ENCODE peak calls at places on chromosomes 6 and 20, in five cellular contexts. One of them, this sample, is unnamed.

GRCh38 chr20:40687384-40688128 is 1.5 kb downstream of the MAFB start:
- DNase-seq in skeletal muscle cell: no peak
- DNase-seq in CD8-positive, alpha-beta T cell: no peak
- DNase-seq in activated CD4-positive, alpha-beta T cell treated with anti-CD3 and anti-CD28 coated beads, Interleukin-2, amount 50 U/mL, for 4 hours: no peak
- DNase-seq in foreskin fibroblast: peak; percentile 46
- DNase-seq in this sample: no peak

GRCh38 chr20:47181056-47181862 is 175.2 kb downstream of the ZMYND8 start:
- DNase-seq in CD8-positive, alpha-beta T cell: no peak
- DNase-seq in skeletal muscle cell: peak; percentile 23
- DNase-seq in foreskin fibroblast: peak; percentile 86
- DNase-seq in activated CD4-positive, alpha-beta T cell treated with anti-CD3 and anti-CD28 coated beads, Interleukin-2, amount 50 U/mL, for 4 hours: no peak
- DNase-seq in this sample: peak; percentile 29

GRCh38 chr20:4681441-4681840 is 40.3 kb upstream of the PRND start:
- DNase-seq in CD8-positive, alpha-beta T cell: no peak
- DNase-seq in activated CD4-positive, alpha-beta T cell treated with anti-CD3 and anti-CD28 coated beads, Interleukin-2, amount 50 U/mL, for 4 hours: no peak
- DNase-seq in foreskin fibroblast: no peak
- DNase-seq in skeletal muscle cell: no peak
- DNase-seq in this sample: no peak

GRCh38 chr6:85111481-85112001 is 338.3 kb upstream of the NT5E start:
- DNase-seq in foreskin fibroblast: no peak
- DNase-seq in skeletal muscle cell: no peak
- DNase-seq in CD8-positive, alpha-beta T cell: no peak
- DNase-seq in activated CD4-positive, alpha-beta T cell treated with anti-CD3 and anti-CD28 coated beads, Interleukin-2, amount 50 U/mL, for 4 hours: no peak
- DNase-seq in this sample: no peak

GRCh38 chr6:139295906-139296305 is 4.1 kb upstream of the TXLNB start:
- DNase-seq in foreskin fibroblast: no peak
- DNase-seq in activated CD4-positive, alpha-beta T cell treated with anti-CD3 and anti-CD28 coated beads, Interleukin-2, amount 50 U/mL, for 4 hours: no peak
- DNase-seq in CD8-positive, alpha-beta T cell: no peak
- DNase-seq in skeletal muscle cell: no peak
- DNase-seq in this sample: no peak

GRCh38 chr6:137868721-137869631 is 1.9 kb downstream of the TNFAIP3 start:
- DNase-seq in CD8-positive, alpha-beta T cell: no peak
- DNase-seq in activated CD4-positive, alpha-beta T cell treated with anti-CD3 and anti-CD28 coated beads, Interleukin-2, amount 50 U/mL, for 4 hours: no peak
- DNase-seq in skeletal muscle cell: no peak
- DNase-seq in foreskin fibroblast: no peak
- DNase-seq in this sample: no peak

GRCh38 chr6:6605873-6606272 is 17.4 kb downstream of the LY86 start:
- DNase-seq in CD8-positive, alpha-beta T cell: no peak
- DNase-seq in foreskin fibroblast: no peak
- DNase-seq in skeletal muscle cell: no peak
- DNase-seq in activated CD4-positive, alpha-beta T cell treated with anti-CD3 and anti-CD28 coated beads, Interleukin-2, amount 50 U/mL, for 4 hours: no peak
- DNase-seq in this sample: no peak

GRCh38 chr20:40744072-40744471 is 55.0 kb upstream of the MAFB start:
- DNase-seq in skeletal muscle cell: no peak
- DNase-seq in CD8-positive, alpha-beta T cell: no peak
- DNase-seq in foreskin fibroblast: no peak
- DNase-seq in activated CD4-positive, alpha-beta T cell treated with anti-CD3 and anti-CD28 coated beads, Interleukin-2, amount 50 U/mL, for 4 hours: no peak
- DNase-seq in this sample: no peak

GRCh38 chr20:24665196-24665595 is 195.8 kb downstream of the SYNDIG1 start:
- DNase-seq in skeletal muscle cell: no peak
- DNase-seq in CD8-positive, alpha-beta T cell: no peak
- DNase-seq in foreskin fibroblast: no peak
- DNase-seq in activated CD4-positive, alpha-beta T cell treated with anti-CD3 and anti-CD28 coated beads, Interleukin-2, amount 50 U/mL, for 4 hours: no peak
- DNase-seq in this sample: no peak

GRCh38 chr20:1163105-1163504 is 21.7 kb downstream of the TMEM74B start:
- DNase-seq in foreskin fibroblast: no peak
- DNase-seq in skeletal muscle cell: no peak
- DNase-seq in activated CD4-positive, alpha-beta T cell treated with anti-CD3 and anti-CD28 coated beads, Interleukin-2, amount 50 U/mL, for 4 hours: no peak
- DNase-seq in CD8-positive, alpha-beta T cell: no peak
- DNase-seq in this sample: no peak

GRCh38 chr20:58669287-58670006 is 18.4 kb downstream of the STX16 start:
- DNase-seq in foreskin fibroblast: no peak
- DNase-seq in activated CD4-positive, alpha-beta T cell treated with anti-CD3 and anti-CD28 coated beads, Interleukin-2, amount 50 U/mL, for 4 hours: no peak
- DNase-seq in skeletal muscle cell: no peak
- DNase-seq in CD8-positive, alpha-beta T cell: no peak
- DNase-seq in this sample: no peak

GRCh38 chr20:63225082-63225454 is 9.1 kb upstream of the YTHDF1 start:
- DNase-seq in skeletal muscle cell: no peak
- DNase-seq in foreskin fibroblast: no peak
- DNase-seq in activated CD4-positive, alpha-beta T cell treated with anti-CD3 and anti-CD28 coated beads, Interleukin-2, amount 50 U/mL, for 4 hours: no peak
- DNase-seq in CD8-positive, alpha-beta T cell: no peak
- DNase-seq in this sample: no peak

GRCh38 chr6:156154896-156155295 is 622.3 kb upstream of the ARID1B start:
- DNase-seq in foreskin fibroblast: peak; percentile 2
- DNase-seq in CD8-positive, alpha-beta T cell: no peak
- DNase-seq in skeletal muscle cell: no peak
- DNase-seq in activated CD4-positive, alpha-beta T cell treated with anti-CD3 and anti-CD28 coated beads, Interleukin-2, amount 50 U/mL, for 4 hours: no peak
- DNase-seq in this sample: no peak

GRCh38 chr6:69894578-69895347 is 28.4 kb downstream of the COL19A1 start:
- DNase-seq in foreskin fibroblast: peak; percentile 82
- DNase-seq in CD8-positive, alpha-beta T cell: no peak
- DNase-seq in skeletal muscle cell: peak; percentile 96
- DNase-seq in activated CD4-positive, alpha-beta T cell treated with anti-CD3 and anti-CD28 coated beads, Interleukin-2, amount 50 U/mL, for 4 hours: no peak
- DNase-seq in this sample: peak; percentile 39

GRCh38 chr6:27986928-27987725 is 30.1 kb downstream of the OR2B6 start:
- DNase-seq in skeletal muscle cell: no peak
- DNase-seq in activated CD4-positive, alpha-beta T cell treated with anti-CD3 and anti-CD28 coated beads, Interleukin-2, amount 50 U/mL, for 4 hours: no peak
- DNase-seq in CD8-positive, alpha-beta T cell: no peak
- DNase-seq in foreskin fibroblast: no peak
- DNase-seq in this sample: no peak

GRCh38 chr6:124947821-124948451 is 14.3 kb upstream of the RNF217 start:
- DNase-seq in CD8-positive, alpha-beta T cell: no peak
- DNase-seq in skeletal muscle cell: no peak
- DNase-seq in activated CD4-positive, alpha-beta T cell treated with anti-CD3 and anti-CD28 coated beads, Interleukin-2, amount 50 U/mL, for 4 hours: no peak
- DNase-seq in foreskin fibroblast: peak; percentile 65
- DNase-seq in this sample: no peak

GRCh38 chr6:137975058-137975940 is 108.2 kb downstream of the TNFAIP3 start:
- DNase-seq in CD8-positive, alpha-beta T cell: no peak
- DNase-seq in foreskin fibroblast: peak; percentile 42
- DNase-seq in activated CD4-positive, alpha-beta T cell treated with anti-CD3 and anti-CD28 coated beads, Interleukin-2, amount 50 U/mL, for 4 hours: no peak
- DNase-seq in skeletal muscle cell: no peak
- DNase-seq in this sample: no peak

GRCh38 chr20:23318347-23318746 is 32.2 kb upstream of the NXT1 start:
- DNase-seq in skeletal muscle cell: no peak
- DNase-seq in foreskin fibroblast: no peak
- DNase-seq in activated CD4-positive, alpha-beta T cell treated with anti-CD3 and anti-CD28 coated beads, Interleukin-2, amount 50 U/mL, for 4 hours: no peak
- DNase-seq in CD8-positive, alpha-beta T cell: no peak
- DNase-seq in this sample: no peak

GRCh38 chr6:42911171-42912021 is 4.5 kb upstream of the PTCRA start:
- DNase-seq in skeletal muscle cell: no peak
- DNase-seq in CD8-positive, alpha-beta T cell: no peak
- DNase-seq in activated CD4-positive, alpha-beta T cell treated with anti-CD3 and anti-CD28 coated beads, Interleukin-2, amount 50 U/mL, for 4 hours: no peak
- DNase-seq in foreskin fibroblast: peak; percentile 37
- DNase-seq in this sample: no peak

GRCh38 chr6:124303971-124304370 is 500.3 kb downstream of the NKAIN2 start:
- DNase-seq in foreskin fibroblast: no peak
- DNase-seq in CD8-positive, alpha-beta T cell: no peak
- DNase-seq in activated CD4-positive, alpha-beta T cell treated with anti-CD3 and anti-CD28 coated beads, Interleukin-2, amount 50 U/mL, for 4 hours: no peak
- DNase-seq in skeletal muscle cell: no peak
- DNase-seq in this sample: no peak

GRCh38 chr20:17431621-17432364 is 99.4 kb downstream of the BFSP1 start:
- DNase-seq in CD8-positive, alpha-beta T cell: peak; percentile 26
- DNase-seq in skeletal muscle cell: peak; percentile 4
- DNase-seq in activated CD4-positive, alpha-beta T cell treated with anti-CD3 and anti-CD28 coated beads, Interleukin-2, amount 50 U/mL, for 4 hours: peak; percentile 32
- DNase-seq in foreskin fibroblast: peak; percentile 79
- DNase-seq in this sample: peak; percentile 20

GRCh38 chr6:31529329-31530150 is 778 bp downstream of the MCCD1 start:
- DNase-seq in skeletal muscle cell: no peak
- DNase-seq in foreskin fibroblast: peak; percentile 31
- DNase-seq in activated CD4-positive, alpha-beta T cell treated with anti-CD3 and anti-CD28 coated beads, Interleukin-2, amount 50 U/mL, for 4 hours: no peak
- DNase-seq in CD8-positive, alpha-beta T cell: no peak
- DNase-seq in this sample: no peak

GRCh38 chr6:159106627-159107241 is 61.9 kb upstream of the TAGAP start:
- DNase-seq in activated CD4-positive, alpha-beta T cell treated with anti-CD3 and anti-CD28 coated beads, Interleukin-2, amount 50 U/mL, for 4 hours: peak; percentile 90
- DNase-seq in CD8-positive, alpha-beta T cell: peak; percentile 90
- DNase-seq in foreskin fibroblast: peak; percentile 32
- DNase-seq in skeletal muscle cell: no peak
- DNase-seq in this sample: no peak

GRCh38 chr6:88631830-88632229 is 331.6 kb downstream of the RNGTT start:
- DNase-seq in CD8-positive, alpha-beta T cell: no peak
- DNase-seq in skeletal muscle cell: no peak
- DNase-seq in foreskin fibroblast: no peak
- DNase-seq in activated CD4-positive, alpha-beta T cell treated with anti-CD3 and anti-CD28 coated beads, Interleukin-2, amount 50 U/mL, for 4 hours: no peak
- DNase-seq in this sample: no peak